ENCODE peak calls at places on chromosomes 1 and 21, in eight cellular contexts. Q is fibroblast of lung; T is NT2/D1; X is skeletal muscle cell; F is right cardiac atrium; Z is stimulated activated CD8-positive, alpha-beta memory T cell treated with anti-CD3 and anti-CD28 coated beads, Interleukin-7, amount 100 ng/mL, for 24 hours; S is EH; B is K562. P is an unnamed sample.

GRCh38 chr1:227343727-227344551 is 25.6 kb upstream of the CDC42BPA start:
- DNase-seq in Q (peak), T (no peak), X (peak), F (no peak), Z (no peak), S (peak), B (no peak), P (no peak)

GRCh38 chr1:41741244-41741643 is 177.5 kb downstream of the HIVEP3 start:
- DNase-seq in Q (no peak), T (no peak), X (no peak), F (no peak), Z (no peak), S (no peak), B (no peak), P (no peak)

GRCh38 chr1:163535807-163536206 is 214.1 kb downstream of the NUF2 start:
- DNase-seq in Q (peak), T (peak), X (no peak), F (no peak), Z (no peak), S (peak), B (no peak), P (no peak)

GRCh38 chr1:210822897-210823296 is 311.1 kb downstream of the KCNH1 start:
- DNase-seq in Q (no peak), T (no peak), X (no peak), F (no peak), Z (no peak), S (no peak), B (no peak), P (no peak)

GRCh38 chr1:11592752-11593151 is 61.5 kb downstream of the FBXO2 start:
- DNase-seq in Q (no peak), T (no peak), X (no peak), F (no peak), Z (no peak), S (no peak), B (no peak), P (no peak)

GRCh38 chr1:214840366-214840765 is 237.4 kb downstream of the CENPF start:
- DNase-seq in Q (peak), T (no peak), X (no peak), F (no peak), Z (no peak), S (peak), B (no peak), P (no peak)

GRCh38 chr1:7177021-7177420 is 391.8 kb downstream of the CAMTA1 start:
- DNase-seq in Q (no peak), T (no peak), X (no peak), F (no peak), Z (no peak), S (no peak), B (peak), P (no peak)

GRCh38 chr1:203408485-203409229 is 57.7 kb upstream of the FMOD start:
- DNase-seq in Q (peak), T (no peak), X (peak), F (peak), Z (no peak), S (peak), B (no peak), P (no peak)

GRCh38 chr1:83961571-83962295 is 37.2 kb downstream of the TTLL7 start:
- DNase-seq in Q (peak), T (no peak), X (no peak), F (no peak), Z (no peak), S (peak), B (no peak), P (no peak)

GRCh38 chr1:25055045-25055780 is 125.1 kb upstream of the RUNX3 start:
- DNase-seq in Q (no peak), T (no peak), X (no peak), F (no peak), Z (no peak), S (no peak), B (no peak), P (no peak)

GRCh38 chr1:207941664-207942063 is 30.7 kb upstream of the CD34 start:
- DNase-seq in Q (peak), T (no peak), X (no peak), F (peak), Z (no peak), S (no peak), B (no peak), P (no peak)

GRCh38 chr1:236160540-236161127 is 18.3 kb downstream of the GPR137B start:
- DNase-seq in Q (no peak), T (no peak), X (no peak), F (no peak), Z (no peak), S (no peak), B (no peak), P (no peak)

GRCh38 chr1:94322696-94323095 is 85.3 kb upstream of the ARHGAP29 start:
- DNase-seq in Q (peak), T (no peak), X (no peak), F (no peak), Z (no peak), S (peak), B (no peak), P (no peak)

GRCh38 chr1:206847337-206847834 is 18.0 kb upstream of the IL20 start:
- DNase-seq in Q (no peak), T (no peak), X (no peak), F (no peak), Z (no peak), S (no peak), B (peak), P (no peak)

GRCh38 chr1:197638316-197638715 is 137.0 kb downstream of the DENND1B start:
- DNase-seq in Q (no peak), T (no peak), X (no peak), F (no peak), Z (no peak), S (no peak), B (no peak), P (no peak)

GRCh38 chr1:37999434-38000232 is 5.7 kb downstream of the FHL3 start:
- DNase-seq in Q (peak), T (no peak), X (no peak), F (peak), Z (no peak), S (peak), B (peak), P (no peak)

GRCh38 chr1:55140546-55140983 is 74.6 kb downstream of the USP24 start:
- DNase-seq in Q (peak), T (peak), X (peak), F (no peak), Z (peak), S (peak), B (peak), P (peak)

GRCh38 chr1:228006793-228007053 is at the start of gene WNT3A:
- DNase-seq in Q (no peak), T (no peak), X (no peak), F (no peak), Z (no peak), S (no peak), B (peak), P (no peak)

GRCh38 chr1:22184892-22185612 is 42.2 kb upstream of the WNT4 start:
- DNase-seq in Q (peak), T (no peak), X (no peak), F (no peak), Z (no peak), S (no peak), B (no peak), P (peak)

GRCh38 chr1:226611301-226611700 is 62.7 kb downstream of the STUM start:
- DNase-seq in Q (no peak), T (no peak), X (no peak), F (peak), Z (no peak), S (no peak), B (no peak), P (no peak)

GRCh38 chr1:197675475-197676324 is 99.6 kb downstream of the DENND1B start:
- DNase-seq in Q (peak), T (no peak), X (peak), F (peak), Z (no peak), S (peak), B (no peak), P (peak)

GRCh38 chr1:110223127-110223526 is 13.0 kb downstream of the KCNC4 start:
- DNase-seq in Q (no peak), T (no peak), X (no peak), F (no peak), Z (no peak), S (no peak), B (no peak), P (no peak)

GRCh38 chr1:58895082-58895481 is 111.2 kb upstream of the JUN start:
- DNase-seq in Q (no peak), T (no peak), X (no peak), F (peak), Z (no peak), S (no peak), B (no peak), P (no peak)

GRCh38 chr1:161174911-161175310 is 2.4 kb downstream of the B4GALT3 start:
- DNase-seq in Q (no peak), T (no peak), X (no peak), F (peak), Z (no peak), S (no peak), B (no peak), P (no peak)

GRCh38 chr21:25929859-25930520 is 195.2 kb downstream of the GABPA start:
- DNase-seq in Q (peak), T (no peak), X (peak), F (no peak), Z (no peak), S (peak), B (no peak), P (no peak)

GRCh38 chr1:52427152-52427551 is 22.8 kb downstream of the PRPF38A start:
- DNase-seq in Q (no peak), T (no peak), X (no peak), F (no peak), Z (no peak), S (no peak), B (no peak), P (no peak)

GRCh38 chr1:37861151-37861550 is 1.8 kb upstream of the MTF1 start:
- DNase-seq in Q (no peak), T (no peak), X (no peak), F (no peak), Z (no peak), S (peak), B (no peak), P (no peak)

GRCh38 chr1:169363046-169363756 is 4.4 kb downstream of the NME7 start:
- DNase-seq in Q (peak), T (no peak), X (peak), F (no peak), Z (no peak), S (peak), B (no peak), P (no peak)

GRCh38 chr1:10309240-10310011 is 89.4 kb upstream of the PGD start:
- DNase-seq in Q (no peak), T (no peak), X (no peak), F (no peak), Z (no peak), S (no peak), B (no peak), P (no peak)

GRCh38 chr1:198601936-198602889 is 36.6 kb upstream of the PTPRC start:
- DNase-seq in Q (peak), T (no peak), X (no peak), F (no peak), Z (no peak), S (peak), B (no peak), P (no peak)

GRCh38 chr1:76494807-76495206 is 372.5 kb upstream of the ST6GALNAC5 start:
- DNase-seq in Q (peak), T (peak), X (peak), F (no peak), Z (no peak), S (no peak), B (no peak), P (no peak)

GRCh38 chr1:71071720-71072119 is 9.1 kb downstream of the ZRANB2 start:
- DNase-seq in Q (no peak), T (no peak), X (no peak), F (no peak), Z (no peak), S (no peak), B (no peak), P (no peak)

GRCh38 chr1:204084247-204084772 is 11.4 kb downstream of the SOX13 start:
- DNase-seq in Q (no peak), T (peak), X (peak), F (peak), Z (no peak), S (no peak), B (no peak), P (no peak)

GRCh38 chr1:231266811-231267322 is 25.9 kb downstream of the GNPAT start:
- DNase-seq in Q (peak), T (no peak), X (no peak), F (no peak), Z (no peak), S (no peak), B (no peak), P (no peak)

GRCh38 chr1:244112646-244113045 is 61.6 kb downstream of the ZBTB18 start:
- DNase-seq in Q (peak), T (no peak), X (no peak), F (no peak), Z (no peak), S (peak), B (no peak), P (no peak)

GRCh38 chr1:81681570-81681969 is 119.2 kb upstream of the ADGRL2 start:
- DNase-seq in Q (peak), T (no peak), X (no peak), F (no peak), Z (no peak), S (peak), B (no peak), P (no peak)

GRCh38 chr1:173127369-173128307 is 76.9 kb upstream of the TNFSF18 start:
- DNase-seq in Q (no peak), T (no peak), X (no peak), F (no peak), Z (no peak), S (no peak), B (no peak), P (no peak)

GRCh38 chr1:156836041-156836654 is 19.5 kb upstream of the SH2D2A start:
- DNase-seq in Q (no peak), T (no peak), X (no peak), F (no peak), Z (no peak), S (no peak), B (no peak), P (no peak)

GRCh38 chr1:246534114-246534513 is 27.0 kb upstream of the SMYD3 start:
- DNase-seq in Q (no peak), T (no peak), X (no peak), F (no peak), Z (no peak), S (no peak), B (no peak), P (no peak)